ENCODE peak calls at places on chromosome 11, in ten cellular contexts. One of them, this sample, is unnamed.

GRCh38 chr11:1336836-1337646 is 27.6 kb upstream of the TOLLIP start:
- DNase-seq in stimulated activated naive CD8-positive, alpha-beta T cell treated with anti-CD3 and anti-CD28 coated beads, Interleukin-15, amount 100 ng/mL, for 72 hours: peak
- DNase-seq in progenitor cell of endocrine pancreas: no peak
- DNase-seq in activated T-cell treated with anti-CD3 and anti-CD28 coated beads, Interleukin-2, amount 50 U/mL, for 72 hours: peak
- DNase-seq in RWPE2: no peak
- DNase-seq in PC-3: no peak
- DNase-seq in activated T-helper 1 cell treated with Interleukin-2 at 50 U/mL for 16 hours: peak
- DNase-seq in naive thymus-derived CD8-positive, alpha-beta T cell: peak
- DNase-seq in fibroblast of lung: no peak
- DNase-seq in NCI-H748 treated with DMSO at 0.1 percent for 48 hours: no peak
- DNase-seq in this sample: no peak

GRCh38 chr11:133893381-133893780 is 48.1 kb upstream of the SPATA19 start:
- DNase-seq in stimulated activated naive CD8-positive, alpha-beta T cell treated with anti-CD3 and anti-CD28 coated beads, Interleukin-15, amount 100 ng/mL, for 72 hours: no peak
- DNase-seq in progenitor cell of endocrine pancreas: no peak
- DNase-seq in activated T-cell treated with anti-CD3 and anti-CD28 coated beads, Interleukin-2, amount 50 U/mL, for 72 hours: no peak
- DNase-seq in RWPE2: no peak
- DNase-seq in PC-3: no peak
- DNase-seq in activated T-helper 1 cell treated with Interleukin-2 at 50 U/mL for 16 hours: no peak
- DNase-seq in naive thymus-derived CD8-positive, alpha-beta T cell: no peak
- DNase-seq in fibroblast of lung: no peak
- DNase-seq in NCI-H748 treated with DMSO at 0.1 percent for 48 hours: no peak
- DNase-seq in this sample: no peak

GRCh38 chr11:21415566-21415965 is 746.2 kb downstream of the NELL1 start:
- DNase-seq in stimulated activated naive CD8-positive, alpha-beta T cell treated with anti-CD3 and anti-CD28 coated beads, Interleukin-15, amount 100 ng/mL, for 72 hours: no peak
- DNase-seq in progenitor cell of endocrine pancreas: no peak
- DNase-seq in activated T-cell treated with anti-CD3 and anti-CD28 coated beads, Interleukin-2, amount 50 U/mL, for 72 hours: no peak
- DNase-seq in RWPE2: no peak
- DNase-seq in PC-3: no peak
- DNase-seq in activated T-helper 1 cell treated with Interleukin-2 at 50 U/mL for 16 hours: no peak
- DNase-seq in naive thymus-derived CD8-positive, alpha-beta T cell: no peak
- DNase-seq in fibroblast of lung: no peak
- DNase-seq in NCI-H748 treated with DMSO at 0.1 percent for 48 hours: peak
- DNase-seq in this sample: no peak

GRCh38 chr11:122271747-122272146 is 155.7 kb upstream of the BLID start:
- DNase-seq in stimulated activated naive CD8-positive, alpha-beta T cell treated with anti-CD3 and anti-CD28 coated beads, Interleukin-15, amount 100 ng/mL, for 72 hours: no peak
- DNase-seq in progenitor cell of endocrine pancreas: no peak
- DNase-seq in activated T-cell treated with anti-CD3 and anti-CD28 coated beads, Interleukin-2, amount 50 U/mL, for 72 hours: no peak
- DNase-seq in RWPE2: no peak
- DNase-seq in PC-3: no peak
- DNase-seq in activated T-helper 1 cell treated with Interleukin-2 at 50 U/mL for 16 hours: no peak
- DNase-seq in naive thymus-derived CD8-positive, alpha-beta T cell: no peak
- DNase-seq in fibroblast of lung: no peak
- DNase-seq in NCI-H748 treated with DMSO at 0.1 percent for 48 hours: no peak
- DNase-seq in this sample: no peak

GRCh38 chr11:27183672-27184457 is 143.2 kb downstream of the BBOX1 start:
- DNase-seq in stimulated activated naive CD8-positive, alpha-beta T cell treated with anti-CD3 and anti-CD28 coated beads, Interleukin-15, amount 100 ng/mL, for 72 hours: peak
- DNase-seq in progenitor cell of endocrine pancreas: peak
- DNase-seq in activated T-cell treated with anti-CD3 and anti-CD28 coated beads, Interleukin-2, amount 50 U/mL, for 72 hours: peak
- DNase-seq in RWPE2: no peak
- DNase-seq in PC-3: peak
- DNase-seq in activated T-helper 1 cell treated with Interleukin-2 at 50 U/mL for 16 hours: no peak
- DNase-seq in naive thymus-derived CD8-positive, alpha-beta T cell: peak
- DNase-seq in fibroblast of lung: peak
- DNase-seq in NCI-H748 treated with DMSO at 0.1 percent for 48 hours: peak
- DNase-seq in this sample: peak

GRCh38 chr11:35126000-35126878 is 12.7 kb upstream of the CD44 start:
- DNase-seq in stimulated activated naive CD8-positive, alpha-beta T cell treated with anti-CD3 and anti-CD28 coated beads, Interleukin-15, amount 100 ng/mL, for 72 hours: peak
- DNase-seq in progenitor cell of endocrine pancreas: no peak
- DNase-seq in activated T-cell treated with anti-CD3 and anti-CD28 coated beads, Interleukin-2, amount 50 U/mL, for 72 hours: peak
- DNase-seq in RWPE2: no peak
- DNase-seq in PC-3: no peak
- DNase-seq in activated T-helper 1 cell treated with Interleukin-2 at 50 U/mL for 16 hours: no peak
- DNase-seq in naive thymus-derived CD8-positive, alpha-beta T cell: no peak
- DNase-seq in fibroblast of lung: no peak
- DNase-seq in NCI-H748 treated with DMSO at 0.1 percent for 48 hours: no peak
- DNase-seq in this sample: no peak

GRCh38 chr11:13378316-13378715 is 84.7 kb downstream of the BTBD10 start:
- DNase-seq in stimulated activated naive CD8-positive, alpha-beta T cell treated with anti-CD3 and anti-CD28 coated beads, Interleukin-15, amount 100 ng/mL, for 72 hours: no peak
- DNase-seq in progenitor cell of endocrine pancreas: no peak
- DNase-seq in activated T-cell treated with anti-CD3 and anti-CD28 coated beads, Interleukin-2, amount 50 U/mL, for 72 hours: no peak
- DNase-seq in RWPE2: no peak
- DNase-seq in PC-3: no peak
- DNase-seq in activated T-helper 1 cell treated with Interleukin-2 at 50 U/mL for 16 hours: no peak
- DNase-seq in naive thymus-derived CD8-positive, alpha-beta T cell: no peak
- DNase-seq in fibroblast of lung: no peak
- DNase-seq in NCI-H748 treated with DMSO at 0.1 percent for 48 hours: no peak
- DNase-seq in this sample: no peak

GRCh38 chr11:83693279-83693992 is 407.3 kb upstream of the CCDC90B start:
- DNase-seq in stimulated activated naive CD8-positive, alpha-beta T cell treated with anti-CD3 and anti-CD28 coated beads, Interleukin-15, amount 100 ng/mL, for 72 hours: no peak
- DNase-seq in progenitor cell of endocrine pancreas: no peak
- DNase-seq in activated T-cell treated with anti-CD3 and anti-CD28 coated beads, Interleukin-2, amount 50 U/mL, for 72 hours: no peak
- DNase-seq in RWPE2: no peak
- DNase-seq in PC-3: no peak
- DNase-seq in activated T-helper 1 cell treated with Interleukin-2 at 50 U/mL for 16 hours: no peak
- DNase-seq in naive thymus-derived CD8-positive, alpha-beta T cell: no peak
- DNase-seq in fibroblast of lung: no peak
- DNase-seq in NCI-H748 treated with DMSO at 0.1 percent for 48 hours: no peak
- DNase-seq in this sample: no peak

GRCh38 chr11:89168396-89168795 is 9.3 kb upstream of the TYR start:
- DNase-seq in stimulated activated naive CD8-positive, alpha-beta T cell treated with anti-CD3 and anti-CD28 coated beads, Interleukin-15, amount 100 ng/mL, for 72 hours: no peak
- DNase-seq in progenitor cell of endocrine pancreas: no peak
- DNase-seq in activated T-cell treated with anti-CD3 and anti-CD28 coated beads, Interleukin-2, amount 50 U/mL, for 72 hours: no peak
- DNase-seq in RWPE2: no peak
- DNase-seq in PC-3: no peak
- DNase-seq in activated T-helper 1 cell treated with Interleukin-2 at 50 U/mL for 16 hours: no peak
- DNase-seq in naive thymus-derived CD8-positive, alpha-beta T cell: no peak
- DNase-seq in fibroblast of lung: peak
- DNase-seq in NCI-H748 treated with DMSO at 0.1 percent for 48 hours: no peak
- DNase-seq in this sample: no peak

GRCh38 chr11:6474806-6475500 is 1.2 kb upstream of the TRIM3 start:
- DNase-seq in stimulated activated naive CD8-positive, alpha-beta T cell treated with anti-CD3 and anti-CD28 coated beads, Interleukin-15, amount 100 ng/mL, for 72 hours: no peak
- DNase-seq in progenitor cell of endocrine pancreas: no peak
- DNase-seq in activated T-cell treated with anti-CD3 and anti-CD28 coated beads, Interleukin-2, amount 50 U/mL, for 72 hours: no peak
- DNase-seq in RWPE2: no peak
- DNase-seq in PC-3: no peak
- DNase-seq in activated T-helper 1 cell treated with Interleukin-2 at 50 U/mL for 16 hours: no peak
- DNase-seq in naive thymus-derived CD8-positive, alpha-beta T cell: no peak
- DNase-seq in fibroblast of lung: no peak
- DNase-seq in NCI-H748 treated with DMSO at 0.1 percent for 48 hours: no peak
- DNase-seq in this sample: no peak

GRCh38 chr11:7969756-7970646 is 4.8 kb upstream of the NLRP10 start:
- DNase-seq in stimulated activated naive CD8-positive, alpha-beta T cell treated with anti-CD3 and anti-CD28 coated beads, Interleukin-15, amount 100 ng/mL, for 72 hours: no peak
- DNase-seq in progenitor cell of endocrine pancreas: no peak
- DNase-seq in activated T-cell treated with anti-CD3 and anti-CD28 coated beads, Interleukin-2, amount 50 U/mL, for 72 hours: no peak
- DNase-seq in RWPE2: no peak
- DNase-seq in PC-3: no peak
- DNase-seq in activated T-helper 1 cell treated with Interleukin-2 at 50 U/mL for 16 hours: no peak
- DNase-seq in naive thymus-derived CD8-positive, alpha-beta T cell: no peak
- DNase-seq in fibroblast of lung: no peak
- DNase-seq in NCI-H748 treated with DMSO at 0.1 percent for 48 hours: no peak
- DNase-seq in this sample: no peak

GRCh38 chr11:135036488-135037297 is 624.7 kb upstream of the B3GAT1 start:
- DNase-seq in stimulated activated naive CD8-positive, alpha-beta T cell treated with anti-CD3 and anti-CD28 coated beads, Interleukin-15, amount 100 ng/mL, for 72 hours: no peak
- DNase-seq in progenitor cell of endocrine pancreas: no peak
- DNase-seq in activated T-cell treated with anti-CD3 and anti-CD28 coated beads, Interleukin-2, amount 50 U/mL, for 72 hours: no peak
- DNase-seq in RWPE2: no peak
- DNase-seq in PC-3: no peak
- DNase-seq in activated T-helper 1 cell treated with Interleukin-2 at 50 U/mL for 16 hours: no peak
- DNase-seq in naive thymus-derived CD8-positive, alpha-beta T cell: no peak
- DNase-seq in fibroblast of lung: no peak
- DNase-seq in NCI-H748 treated with DMSO at 0.1 percent for 48 hours: no peak
- DNase-seq in this sample: no peak

GRCh38 chr11:121389651-121390050 is 62.5 kb upstream of the SORL1 start:
- DNase-seq in stimulated activated naive CD8-positive, alpha-beta T cell treated with anti-CD3 and anti-CD28 coated beads, Interleukin-15, amount 100 ng/mL, for 72 hours: no peak
- DNase-seq in progenitor cell of endocrine pancreas: no peak
- DNase-seq in activated T-cell treated with anti-CD3 and anti-CD28 coated beads, Interleukin-2, amount 50 U/mL, for 72 hours: no peak
- DNase-seq in RWPE2: no peak
- DNase-seq in PC-3: no peak
- DNase-seq in activated T-helper 1 cell treated with Interleukin-2 at 50 U/mL for 16 hours: no peak
- DNase-seq in naive thymus-derived CD8-positive, alpha-beta T cell: no peak
- DNase-seq in fibroblast of lung: no peak
- DNase-seq in NCI-H748 treated with DMSO at 0.1 percent for 48 hours: no peak
- DNase-seq in this sample: no peak

GRCh38 chr11:86952221-86952875 is 2.8 kb downstream of the FZD4 start:
- DNase-seq in stimulated activated naive CD8-positive, alpha-beta T cell treated with anti-CD3 and anti-CD28 coated beads, Interleukin-15, amount 100 ng/mL, for 72 hours: no peak
- DNase-seq in progenitor cell of endocrine pancreas: no peak
- DNase-seq in activated T-cell treated with anti-CD3 and anti-CD28 coated beads, Interleukin-2, amount 50 U/mL, for 72 hours: no peak
- DNase-seq in RWPE2: no peak
- DNase-seq in PC-3: no peak
- DNase-seq in activated T-helper 1 cell treated with Interleukin-2 at 50 U/mL for 16 hours: no peak
- DNase-seq in naive thymus-derived CD8-positive, alpha-beta T cell: no peak
- DNase-seq in fibroblast of lung: no peak
- DNase-seq in NCI-H748 treated with DMSO at 0.1 percent for 48 hours: no peak
- DNase-seq in this sample: no peak

GRCh38 chr11:121968638-121969037 is 147.4 kb downstream of the BLID start:
- DNase-seq in stimulated activated naive CD8-positive, alpha-beta T cell treated with anti-CD3 and anti-CD28 coated beads, Interleukin-15, amount 100 ng/mL, for 72 hours: no peak
- DNase-seq in progenitor cell of endocrine pancreas: no peak
- DNase-seq in activated T-cell treated with anti-CD3 and anti-CD28 coated beads, Interleukin-2, amount 50 U/mL, for 72 hours: no peak
- DNase-seq in RWPE2: no peak
- DNase-seq in PC-3: no peak
- DNase-seq in activated T-helper 1 cell treated with Interleukin-2 at 50 U/mL for 16 hours: no peak
- DNase-seq in naive thymus-derived CD8-positive, alpha-beta T cell: no peak
- DNase-seq in fibroblast of lung: peak
- DNase-seq in NCI-H748 treated with DMSO at 0.1 percent for 48 hours: no peak
- DNase-seq in this sample: no peak

GRCh38 chr11:62732830-62733229 is 4.5 kb downstream of the TTC9C start:
- DNase-seq in stimulated activated naive CD8-positive, alpha-beta T cell treated with anti-CD3 and anti-CD28 coated beads, Interleukin-15, amount 100 ng/mL, for 72 hours: no peak
- DNase-seq in progenitor cell of endocrine pancreas: no peak
- DNase-seq in activated T-cell treated with anti-CD3 and anti-CD28 coated beads, Interleukin-2, amount 50 U/mL, for 72 hours: no peak
- DNase-seq in RWPE2: no peak
- DNase-seq in PC-3: peak
- DNase-seq in activated T-helper 1 cell treated with Interleukin-2 at 50 U/mL for 16 hours: no peak
- DNase-seq in naive thymus-derived CD8-positive, alpha-beta T cell: no peak
- DNase-seq in fibroblast of lung: peak
- DNase-seq in NCI-H748 treated with DMSO at 0.1 percent for 48 hours: no peak
- DNase-seq in this sample: no peak

GRCh38 chr11:1705121-1706052 is 8.4 kb downstream of the KRTAP5-6 start:
- DNase-seq in stimulated activated naive CD8-positive, alpha-beta T cell treated with anti-CD3 and anti-CD28 coated beads, Interleukin-15, amount 100 ng/mL, for 72 hours: no peak
- DNase-seq in progenitor cell of endocrine pancreas: no peak
- DNase-seq in activated T-cell treated with anti-CD3 and anti-CD28 coated beads, Interleukin-2, amount 50 U/mL, for 72 hours: no peak
- DNase-seq in RWPE2: no peak
- DNase-seq in PC-3: peak
- DNase-seq in activated T-helper 1 cell treated with Interleukin-2 at 50 U/mL for 16 hours: no peak
- DNase-seq in naive thymus-derived CD8-positive, alpha-beta T cell: no peak
- DNase-seq in fibroblast of lung: no peak
- DNase-seq in NCI-H748 treated with DMSO at 0.1 percent for 48 hours: no peak
- DNase-seq in this sample: no peak

GRCh38 chr11:63574856-63575602 is 11.8 kb upstream of the PLAAT2 start:
- DNase-seq in stimulated activated naive CD8-positive, alpha-beta T cell treated with anti-CD3 and anti-CD28 coated beads, Interleukin-15, amount 100 ng/mL, for 72 hours: no peak
- DNase-seq in progenitor cell of endocrine pancreas: no peak
- DNase-seq in activated T-cell treated with anti-CD3 and anti-CD28 coated beads, Interleukin-2, amount 50 U/mL, for 72 hours: no peak
- DNase-seq in RWPE2: no peak
- DNase-seq in PC-3: no peak
- DNase-seq in activated T-helper 1 cell treated with Interleukin-2 at 50 U/mL for 16 hours: no peak
- DNase-seq in naive thymus-derived CD8-positive, alpha-beta T cell: no peak
- DNase-seq in fibroblast of lung: peak
- DNase-seq in NCI-H748 treated with DMSO at 0.1 percent for 48 hours: no peak
- DNase-seq in this sample: no peak

GRCh38 chr11:120959189-120959588 is 64.7 kb upstream of the TBCEL start:
- DNase-seq in stimulated activated naive CD8-positive, alpha-beta T cell treated with anti-CD3 and anti-CD28 coated beads, Interleukin-15, amount 100 ng/mL, for 72 hours: no peak
- DNase-seq in progenitor cell of endocrine pancreas: no peak
- DNase-seq in activated T-cell treated with anti-CD3 and anti-CD28 coated beads, Interleukin-2, amount 50 U/mL, for 72 hours: no peak
- DNase-seq in RWPE2: no peak
- DNase-seq in PC-3: peak
- DNase-seq in activated T-helper 1 cell treated with Interleukin-2 at 50 U/mL for 16 hours: no peak
- DNase-seq in naive thymus-derived CD8-positive, alpha-beta T cell: no peak
- DNase-seq in fibroblast of lung: no peak
- DNase-seq in NCI-H748 treated with DMSO at 0.1 percent for 48 hours: peak
- DNase-seq in this sample: peak

GRCh38 chr11:7571640-7572000 is 57.8 kb downstream of the PPFIBP2 start:
- DNase-seq in stimulated activated naive CD8-positive, alpha-beta T cell treated with anti-CD3 and anti-CD28 coated beads, Interleukin-15, amount 100 ng/mL, for 72 hours: no peak
- DNase-seq in progenitor cell of endocrine pancreas: peak
- DNase-seq in activated T-cell treated with anti-CD3 and anti-CD28 coated beads, Interleukin-2, amount 50 U/mL, for 72 hours: no peak
- DNase-seq in RWPE2: no peak
- DNase-seq in PC-3: peak
- DNase-seq in activated T-helper 1 cell treated with Interleukin-2 at 50 U/mL for 16 hours: no peak
- DNase-seq in naive thymus-derived CD8-positive, alpha-beta T cell: no peak
- DNase-seq in fibroblast of lung: peak
- DNase-seq in NCI-H748 treated with DMSO at 0.1 percent for 48 hours: peak
- DNase-seq in this sample: no peak

GRCh38 chr11:65529475-65530156 is 4.7 kb downstream of the SCYL1 start:
- DNase-seq in stimulated activated naive CD8-positive, alpha-beta T cell treated with anti-CD3 and anti-CD28 coated beads, Interleukin-15, amount 100 ng/mL, for 72 hours: no peak
- DNase-seq in progenitor cell of endocrine pancreas: no peak
- DNase-seq in activated T-cell treated with anti-CD3 and anti-CD28 coated beads, Interleukin-2, amount 50 U/mL, for 72 hours: no peak
- DNase-seq in RWPE2: no peak
- DNase-seq in PC-3: no peak
- DNase-seq in activated T-helper 1 cell treated with Interleukin-2 at 50 U/mL for 16 hours: no peak
- DNase-seq in naive thymus-derived CD8-positive, alpha-beta T cell: no peak
- DNase-seq in fibroblast of lung: no peak
- DNase-seq in NCI-H748 treated with DMSO at 0.1 percent for 48 hours: no peak
- DNase-seq in this sample: no peak

GRCh38 chr11:58316142-58316541 is 42.7 kb downstream of the OR5B17 start:
- DNase-seq in stimulated activated naive CD8-positive, alpha-beta T cell treated with anti-CD3 and anti-CD28 coated beads, Interleukin-15, amount 100 ng/mL, for 72 hours: no peak
- DNase-seq in progenitor cell of endocrine pancreas: no peak
- DNase-seq in activated T-cell treated with anti-CD3 and anti-CD28 coated beads, Interleukin-2, amount 50 U/mL, for 72 hours: no peak
- DNase-seq in RWPE2: no peak
- DNase-seq in PC-3: peak
- DNase-seq in activated T-helper 1 cell treated with Interleukin-2 at 50 U/mL for 16 hours: no peak
- DNase-seq in naive thymus-derived CD8-positive, alpha-beta T cell: no peak
- DNase-seq in fibroblast of lung: peak
- DNase-seq in NCI-H748 treated with DMSO at 0.1 percent for 48 hours: no peak
- DNase-seq in this sample: no peak

GRCh38 chr11:5234390-5234834 is at the start of gene HBD:
- DNase-seq in stimulated activated naive CD8-positive, alpha-beta T cell treated with anti-CD3 and anti-CD28 coated beads, Interleukin-15, amount 100 ng/mL, for 72 hours: no peak
- DNase-seq in progenitor cell of endocrine pancreas: no peak
- DNase-seq in activated T-cell treated with anti-CD3 and anti-CD28 coated beads, Interleukin-2, amount 50 U/mL, for 72 hours: no peak
- DNase-seq in RWPE2: no peak
- DNase-seq in PC-3: no peak
- DNase-seq in activated T-helper 1 cell treated with Interleukin-2 at 50 U/mL for 16 hours: no peak
- DNase-seq in naive thymus-derived CD8-positive, alpha-beta T cell: no peak
- DNase-seq in fibroblast of lung: peak
- DNase-seq in NCI-H748 treated with DMSO at 0.1 percent for 48 hours: no peak
- DNase-seq in this sample: no peak

GRCh38 chr11:114273071-114273470 is 23.1 kb upstream of the NNMT start:
- DNase-seq in stimulated activated naive CD8-positive, alpha-beta T cell treated with anti-CD3 and anti-CD28 coated beads, Interleukin-15, amount 100 ng/mL, for 72 hours: no peak
- DNase-seq in progenitor cell of endocrine pancreas: no peak
- DNase-seq in activated T-cell treated with anti-CD3 and anti-CD28 coated beads, Interleukin-2, amount 50 U/mL, for 72 hours: no peak
- DNase-seq in RWPE2: no peak
- DNase-seq in PC-3: no peak
- DNase-seq in activated T-helper 1 cell treated with Interleukin-2 at 50 U/mL for 16 hours: no peak
- DNase-seq in naive thymus-derived CD8-positive, alpha-beta T cell: no peak
- DNase-seq in fibroblast of lung: no peak
- DNase-seq in NCI-H748 treated with DMSO at 0.1 percent for 48 hours: no peak
- DNase-seq in this sample: no peak

GRCh38 chr11:9617960-9618359 is 44.5 kb downstream of the WEE1 start:
- DNase-seq in stimulated activated naive CD8-positive, alpha-beta T cell treated with anti-CD3 and anti-CD28 coated beads, Interleukin-15, amount 100 ng/mL, for 72 hours: no peak
- DNase-seq in progenitor cell of endocrine pancreas: no peak
- DNase-seq in activated T-cell treated with anti-CD3 and anti-CD28 coated beads, Interleukin-2, amount 50 U/mL, for 72 hours: no peak
- DNase-seq in RWPE2: no peak
- DNase-seq in PC-3: no peak
- DNase-seq in activated T-helper 1 cell treated with Interleukin-2 at 50 U/mL for 16 hours: no peak
- DNase-seq in naive thymus-derived CD8-positive, alpha-beta T cell: no peak
- DNase-seq in fibroblast of lung: peak
- DNase-seq in NCI-H748 treated with DMSO at 0.1 percent for 48 hours: no peak
- DNase-seq in this sample: no peak

GRCh38 chr11:1747753-1748466 is 2.5 kb downstream of the IFITM10 start:
- DNase-seq in stimulated activated naive CD8-positive, alpha-beta T cell treated with anti-CD3 and anti-CD28 coated beads, Interleukin-15, amount 100 ng/mL, for 72 hours: no peak
- DNase-seq in progenitor cell of endocrine pancreas: no peak
- DNase-seq in activated T-cell treated with anti-CD3 and anti-CD28 coated beads, Interleukin-2, amount 50 U/mL, for 72 hours: no peak
- DNase-seq in RWPE2: peak
- DNase-seq in PC-3: no peak
- DNase-seq in activated T-helper 1 cell treated with Interleukin-2 at 50 U/mL for 16 hours: no peak
- DNase-seq in naive thymus-derived CD8-positive, alpha-beta T cell: no peak
- DNase-seq in fibroblast of lung: no peak
- DNase-seq in NCI-H748 treated with DMSO at 0.1 percent for 48 hours: no peak
- DNase-seq in this sample: no peak

GRCh38 chr11:74097838-74098237 is 73.0 kb downstream of the C2CD3 start:
- DNase-seq in stimulated activated naive CD8-positive, alpha-beta T cell treated with anti-CD3 and anti-CD28 coated beads, Interleukin-15, amount 100 ng/mL, for 72 hours: no peak
- DNase-seq in progenitor cell of endocrine pancreas: no peak
- DNase-seq in activated T-cell treated with anti-CD3 and anti-CD28 coated beads, Interleukin-2, amount 50 U/mL, for 72 hours: no peak
- DNase-seq in RWPE2: no peak
- DNase-seq in PC-3: no peak
- DNase-seq in activated T-helper 1 cell treated with Interleukin-2 at 50 U/mL for 16 hours: no peak
- DNase-seq in naive thymus-derived CD8-positive, alpha-beta T cell: no peak
- DNase-seq in fibroblast of lung: no peak
- DNase-seq in NCI-H748 treated with DMSO at 0.1 percent for 48 hours: no peak
- DNase-seq in this sample: no peak

GRCh38 chr11:86043765-86044534 is 24.9 kb downstream of the PICALM start:
- DNase-seq in stimulated activated naive CD8-positive, alpha-beta T cell treated with anti-CD3 and anti-CD28 coated beads, Interleukin-15, amount 100 ng/mL, for 72 hours: no peak
- DNase-seq in progenitor cell of endocrine pancreas: no peak
- DNase-seq in activated T-cell treated with anti-CD3 and anti-CD28 coated beads, Interleukin-2, amount 50 U/mL, for 72 hours: no peak
- DNase-seq in RWPE2: no peak
- DNase-seq in PC-3: no peak
- DNase-seq in activated T-helper 1 cell treated with Interleukin-2 at 50 U/mL for 16 hours: no peak
- DNase-seq in naive thymus-derived CD8-positive, alpha-beta T cell: no peak
- DNase-seq in fibroblast of lung: no peak
- DNase-seq in NCI-H748 treated with DMSO at 0.1 percent for 48 hours: no peak
- DNase-seq in this sample: no peak

This sample was measured in SHP77.